ENCODE peak calls at places on chromosome 16, in seven cellular contexts. I, D, M, X, B, C and A are unnamed samples.

GRCh38 chr16:49543315-49543946 is 169.8 kb downstream of the C16orf78 start:
- DNase-seq in C (no peak), D (no peak), I (no peak), X (no peak), B (peak; percentile 51), M (no peak), A (no peak)

GRCh38 chr16:24984101-24984500 is 31.1 kb downstream of the ARHGAP17 start:
- DNase-seq in I (no peak), D (no peak), X (no peak), M (no peak), C (no peak), B (no peak), A (no peak)

GRCh38 chr16:56226187-56226586 is 34.9 kb downstream of the GNAO1 start:
- DNase-seq in I (no peak), X (no peak), M (no peak), C (no peak), D (no peak), B (no peak), A (no peak)

GRCh38 chr16:10754941-10755340 is 11.3 kb downstream of the NUBP1 start:
- DNase-seq in X (no peak), I (no peak), D (no peak), B (no peak), C (no peak), M (peak; percentile 17), A (no peak)

GRCh38 chr16:75105306-75106061 is 11.1 kb downstream of the LDHD start:
- DNase-seq in I (no peak), M (peak; percentile 36), D (no peak), B (peak; percentile 78), C (peak; percentile 62), X (no peak), A (no peak)

GRCh38 chr16:31215287-31216115 is 1.4 kb downstream of the PYDC1 start:
- DNase-seq in D (no peak), C (peak; percentile 66), X (peak; percentile 65), M (peak; percentile 77), B (peak; percentile 87), I (peak; percentile 51), A (peak; percentile 37)

GRCh38 chr16:19959736-19960135 is 75.1 kb upstream of the GPRC5B start:
- DNase-seq in X (no peak), M (no peak), D (no peak), I (no peak), C (no peak), B (no peak), A (no peak)

GRCh38 chr16:1519831-1520230 is 13.6 kb upstream of the TMEM204 start:
- DNase-seq in M (no peak), B (no peak), X (no peak), C (no peak), D (no peak), I (no peak), A (no peak)

GRCh38 chr16:27127293-27127692 is 60.6 kb downstream of the C16orf82 start:
- DNase-seq in X (no peak), D (no peak), C (no peak), M (no peak), I (no peak), B (no peak), A (no peak)

GRCh38 chr16:57364143-57364542 is 5.6 kb downstream of the CCL22 start:
- DNase-seq in B (no peak), X (no peak), I (no peak), C (no peak), M (no peak), D (no peak), A (no peak)

GRCh38 chr16:79283578-79283977 is 317.0 kb downstream of the MAF start:
- DNase-seq in X (no peak), B (no peak), I (no peak), C (peak; percentile 10), M (no peak), D (no peak), A (no peak)

GRCh38 chr16:75679366-75679765 is 2.6 kb upstream of the CPHXL2 start:
- DNase-seq in X (no peak), M (peak; percentile 77), B (no peak), I (no peak), C (no peak), D (no peak), A (no peak)

GRCh38 chr16:57941016-57941656 is 29.8 kb downstream of the CNGB1 start:
- DNase-seq in D (no peak), X (no peak), I (no peak), B (no peak), C (peak; percentile 41), M (peak; percentile 60), A (peak; percentile 91)

DNA sequence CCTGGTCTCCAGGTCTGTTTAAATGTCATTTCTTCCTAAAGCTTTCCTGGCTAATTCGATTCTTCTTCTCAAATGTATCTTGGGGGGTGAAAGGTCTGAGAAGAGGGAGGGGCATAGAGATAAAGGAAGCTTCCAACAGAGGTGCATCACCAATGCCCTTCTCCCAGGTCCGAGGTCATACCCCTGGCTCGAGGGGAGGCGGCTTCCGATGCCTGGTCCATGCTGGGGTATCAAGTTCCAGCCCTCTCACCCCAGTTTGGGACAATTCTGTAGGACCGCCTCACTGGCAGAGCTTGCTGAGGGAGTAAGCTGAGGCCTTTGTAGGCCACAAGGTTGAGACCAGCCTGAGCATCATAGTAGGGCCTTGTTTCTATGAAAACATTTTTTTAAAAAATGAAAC is 10.3 kb upstream of the CEP20 start:
- DNase-seq in D (no peak), C (no peak), X (no peak), B (no peak), M (no peak), I (no peak), A (no peak)
- H3K27ac ChIP-seq in D (no peak overlapping the region), C (no peak overlapping the region), X (peak overlapping the region; percentile 91), B (no peak overlapping the region), M (no peak overlapping the region), I (no peak overlapping the region), A (no peak overlapping the region)

GRCh38 chr16:52399116-52399515 is 147.8 kb downstream of the TOX3 start:
- DNase-seq in X (no peak), B (no peak), I (no peak), C (no peak), M (no peak), D (no peak), A (no peak)
- H3K27ac ChIP-seq in X (no peak overlapping the region), B (no peak overlapping the region), I (no peak overlapping the region), C (no peak overlapping the region), M (no peak overlapping the region), D (no peak overlapping the region), A (no peak overlapping the region)

DNA sequence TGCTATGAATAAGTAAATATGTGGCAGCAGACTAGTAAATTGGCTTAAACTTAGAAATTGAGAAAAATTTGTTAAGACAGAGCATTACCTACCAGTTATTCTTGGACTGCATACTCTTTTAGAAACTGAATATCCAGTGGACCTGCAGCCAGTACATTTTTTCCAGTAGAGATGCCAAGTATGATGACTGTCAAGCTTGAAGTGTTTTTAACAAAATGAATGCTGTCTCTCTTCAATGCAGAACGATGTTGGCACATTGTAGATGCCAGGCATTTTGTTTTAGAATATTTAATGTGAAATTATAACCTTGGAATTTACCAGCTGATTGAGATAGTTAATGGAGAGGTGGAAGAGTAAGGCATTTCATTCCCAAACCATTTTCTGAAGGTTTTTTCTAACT is 52.5 kb downstream of the NFAT5 start:
- DNase-seq in X (no peak), D (no peak), M (peak; percentile 32), B (no peak), I (no peak), C (no peak), A (no peak)
- H3K27ac ChIP-seq in X (no peak overlapping the region), D (no peak overlapping the region), M (peak overlapping the region; percentile 22), B (no peak overlapping the region), I (peak overlapping the region; percentile 22), C (peak overlapping the region; percentile 31), A (no peak overlapping the region)

DNA sequence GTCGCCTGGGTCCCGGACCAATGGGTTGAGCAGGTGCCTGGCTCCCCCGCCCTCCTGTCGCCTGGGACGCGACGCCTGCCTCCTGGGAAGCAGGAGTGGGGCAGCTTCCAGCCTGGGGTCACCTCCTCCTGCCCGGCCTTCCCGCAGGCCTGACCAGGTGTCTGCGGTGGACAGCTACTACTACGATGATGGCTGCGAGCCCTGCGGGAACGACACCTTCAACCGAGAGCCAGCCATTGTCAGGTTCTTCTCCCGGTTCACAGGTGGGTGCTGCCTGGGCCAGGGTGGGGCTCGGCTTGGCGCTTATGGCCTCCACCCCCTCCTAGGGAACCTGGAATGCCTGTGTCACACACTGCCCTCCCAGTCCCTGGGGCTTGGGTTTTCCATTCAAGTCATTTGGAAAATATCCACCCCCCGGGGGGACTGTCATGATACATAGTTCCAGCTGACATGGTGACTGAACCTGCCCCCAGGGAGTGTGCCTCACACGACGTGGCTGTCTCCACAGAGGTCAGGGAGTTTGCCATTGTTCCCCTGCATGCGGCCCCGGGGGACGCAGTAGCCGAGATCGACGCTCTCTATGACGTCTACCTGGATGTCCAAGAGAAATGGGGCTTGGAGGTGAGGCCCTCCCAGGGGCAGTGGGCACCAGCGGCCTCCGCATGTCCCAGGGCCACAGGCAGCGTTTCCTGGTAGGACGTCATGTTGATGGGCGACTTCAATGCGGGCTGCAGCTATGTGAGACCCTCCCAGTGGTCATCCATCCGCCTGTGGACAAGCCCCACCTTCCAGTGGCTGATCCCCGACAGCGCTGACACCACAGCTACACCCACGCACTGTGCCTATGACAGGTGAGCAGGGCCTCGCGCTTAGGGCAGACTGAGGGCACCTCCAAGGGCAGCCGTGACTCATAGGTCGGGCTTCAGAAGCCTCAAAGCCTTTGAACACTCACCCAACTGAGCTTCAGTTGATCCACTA is 2.3 kb downstream of the DNASE1 start:
- DNase-seq in X (no peak), D (no peak), M (no peak), I (no peak), B (peak; percentile 56), C (no peak), A (no peak)
- H3K27ac ChIP-seq in X (no peak overlapping the region), D (no peak overlapping the region), M (no peak overlapping the region), I (no peak overlapping the region), B (no peak overlapping the region), C (no peak overlapping the region), A (no peak overlapping the region)

GRCh38 chr16:29769507-29769906 is 8.5 kb upstream of the ZG16 start:
- DNase-seq in M (no peak), I (no peak), C (no peak), D (no peak), X (no peak), B (no peak), A (no peak)

GRCh38 chr16:29763326-29763725 is 14.7 kb upstream of the ZG16 start:
- DNase-seq in C (no peak), M (no peak), B (no peak), D (no peak), X (no peak), I (no peak), A (no peak)

GRCh38 chr16:29770250-29770929 is 7.7 kb upstream of the ZG16 start:
- DNase-seq in C (no peak), X (no peak), M (no peak), D (no peak), B (no peak), I (no peak), A (no peak)

GRCh38 chr16:29765167-29766032 is 12.7 kb upstream of the ZG16 start:
- DNase-seq in M (no peak), I (no peak), C (peak; percentile 69), X (no peak), D (no peak), B (no peak), A (peak; percentile 31)

DNA sequence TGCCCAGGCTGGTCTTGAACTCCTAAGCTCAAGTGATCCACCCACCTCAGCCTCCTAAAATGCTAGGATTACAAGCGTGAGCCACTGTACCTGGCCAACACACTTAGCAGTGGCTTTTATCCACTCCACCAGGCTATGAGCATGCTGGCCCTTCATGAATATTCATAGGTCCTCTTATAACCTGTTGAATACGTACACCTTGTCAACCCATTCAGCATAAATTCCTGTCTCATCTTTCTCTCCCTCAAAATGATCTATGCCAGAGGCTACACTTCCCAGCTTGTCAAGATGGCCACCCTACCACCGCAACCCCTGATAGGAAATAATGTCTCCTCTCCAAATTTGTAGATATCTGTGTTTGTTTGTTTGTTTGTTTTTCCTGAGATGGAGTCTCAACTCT is 11.0 kb upstream of the ZG16 start:
- DNase-seq in B (no peak), M (no peak), C (no peak), D (no peak), I (no peak), X (no peak), A (no peak)
- H3K27ac ChIP-seq in B (no peak overlapping the region), M (no peak overlapping the region), C (no peak overlapping the region), D (no peak overlapping the region), I (no peak overlapping the region), X (no peak overlapping the region), A (no peak overlapping the region)